ENCODE peak calls at places on chromosomes 2 and 18, in six cellular contexts. W is IMR-90, H is HTR-8/SVneo, U is cerebellum, O is left ventricle myocardium inferior, Q is Right ventricle myocardium inferior. I is an unnamed sample.

GRCh38 chr2:230898016-230898415 is 27.0 kb downstream of the GPR55 start:
- DNase-seq in W (no peak), H (no peak), U (no peak), O (no peak), Q (no peak), I (no peak)

GRCh38 chr2:45860136-45861106 is 208.9 kb downstream of the PRKCE start:
- DNase-seq in W (peak), H (no peak), U (no peak), O (peak), Q (peak), I (no peak)

GRCh38 chr2:10762651-10763460 is 41.4 kb downstream of the ATP6V1C2 start:
- DNase-seq in W (peak), H (no peak), U (no peak), O (no peak), Q (no peak), I (no peak)

GRCh38 chr2:130786076-130786475 is 30.7 kb downstream of the AMER3 start:
- DNase-seq in W (no peak), H (no peak), U (no peak), O (no peak), Q (no peak), I (no peak)

GRCh38 chr18:50338122-50338521 is 36.7 kb upstream of the SKA1 start:
- DNase-seq in W (no peak), H (no peak), U (no peak), O (no peak), Q (no peak), I (no peak)

GRCh38 chr2:160039166-160039903 is 23.1 kb downstream of the PLA2R1 start:
- DNase-seq in W (peak), H (peak), U (no peak), O (no peak), Q (no peak), I (no peak)

GRCh38 chr2:222301296-222301997 is 2.6 kb upstream of the PAX3 start:
- DNase-seq in W (no peak), H (no peak), U (no peak), O (no peak), Q (no peak), I (no peak)

GRCh38 chr2:120847700-120848321 is 112.1 kb downstream of the GLI2 start:
- DNase-seq in W (no peak), H (no peak), U (peak), O (no peak), Q (no peak), I (no peak)

GRCh38 chr2:37020212-37020886 is 54.0 kb upstream of the STRN start:
- DNase-seq in W (peak), H (peak), U (no peak), O (peak), Q (peak), I (no peak)

GRCh38 chr18:70149616-70150301 is 55.7 kb downstream of the RTTN start:
- DNase-seq in W (no peak), H (no peak), U (no peak), O (no peak), Q (no peak), I (no peak)

GRCh38 chr2:88933980-88934379 is 242.5 kb downstream of the RPIA start:
- DNase-seq in W (no peak), H (no peak), U (no peak), O (no peak), Q (no peak), I (no peak)

GRCh38 chr2:173076557-173077345 is 1.1 kb downstream of the MAP3K20 start:
- DNase-seq in W (peak), H (no peak), U (no peak), O (peak), Q (peak), I (peak)

GRCh38 chr2:205370726-205371125 is 311.6 kb upstream of the NRP2 start:
- DNase-seq in W (no peak), H (no peak), U (no peak), O (no peak), Q (no peak), I (no peak)

GRCh38 chr18:54883816-54884604 is 55.7 kb downstream of the RAB27B start:
- DNase-seq in W (peak), H (no peak), U (no peak), O (no peak), Q (no peak), I (no peak)